ENCODE peak calls at places on chromosomes 12 and 14, in six cellular contexts. L, A, S, H, W and Y are unnamed samples.

GRCh38 chr14:76181546-76181945 is 29.8 kb downstream of the GPATCH2L start:
- DNase-seq in L (no peak), A (no peak), S (no peak), H (no peak), W (no peak), Y (no peak)

GRCh38 chr12:92987362-92987761 is 58.3 kb upstream of the EEA1 start:
- DNase-seq in L (no peak), A (no peak), S (peak; percentile 56), H (peak; percentile 79), W (peak; percentile 62), Y (peak; percentile 92)

GRCh38 chr12:31783996-31784645 is 55.3 kb upstream of the AMN1 start:
- DNase-seq in L (no peak), A (no peak), S (peak; percentile 57), H (no peak), W (peak; percentile 6), Y (peak; percentile 18)

GRCh38 chr12:97292588-97292987 is 170.0 kb upstream of the RMST start:
- DNase-seq in L (no peak), A (no peak), S (no peak), H (no peak), W (no peak), Y (no peak)

GRCh38 chr12:118344829-118345228 is 27.9 kb downstream of the TAOK3 start:
- DNase-seq in L (no peak), A (no peak), S (no peak), H (no peak), W (no peak), Y (no peak)

GRCh38 chr14:30298266-30298795 is 260.6 kb upstream of the G2E3 start:
- DNase-seq in L (no peak), A (no peak), S (no peak), H (no peak), W (no peak), Y (no peak)

GRCh38 chr12:48000878-48001321 is 3.4 kb downstream of the COL2A1 start:
- DNase-seq in L (no peak), A (no peak), S (no peak), H (peak; percentile 47), W (peak; percentile 34), Y (peak; percentile 49)

GRCh38 chr14:22887260-22887989 is 4.4 kb downstream of the REM2 start:
- DNase-seq in L (no peak), A (peak; percentile 76), S (no peak), H (peak; percentile 75), W (peak; percentile 63), Y (peak; percentile 66)

GRCh38 chr14:100535287-100536131 is 51.7 kb downstream of the BEGAIN start:
- DNase-seq in L (peak; percentile 9), A (peak; percentile 6), S (no peak), H (no peak), W (no peak), Y (no peak)

GRCh38 chr14:75514673-75515630 is 7.3 kb upstream of the BATF start:
- DNase-seq in L (peak; percentile 26), A (no peak), S (no peak), H (peak; percentile 15), W (peak; percentile 46), Y (no peak)

GRCh38 chr14:54175298-54175942 is 218.8 kb upstream of the BMP4 start:
- DNase-seq in L (no peak), A (peak; percentile 46), S (peak; percentile 88), H (peak; percentile 73), W (peak; percentile 60), Y (peak; percentile 62)

GRCh38 chr12:109510196-109510595 is 32.8 kb downstream of the UBE3B start:
- DNase-seq in L (no peak), A (peak; percentile 54), S (no peak), H (no peak), W (no peak), Y (no peak)

GRCh38 chr14:28102814-28103213 is 663.8 kb upstream of the FOXG1 start:
- DNase-seq in L (no peak), A (no peak), S (no peak), H (no peak), W (no peak), Y (no peak)

GRCh38 chr12:4112290-4112689 is 161.3 kb upstream of the CCND2 start:
- DNase-seq in L (no peak), A (no peak), S (no peak), H (no peak), W (no peak), Y (no peak)

GRCh38 chr14:27427796-27428195 is 830.0 kb upstream of the NOVA1 start:
- DNase-seq in L (no peak), A (no peak), S (no peak), H (no peak), W (no peak), Y (peak; percentile 24)

GRCh38 chr14:102164241-102164641 is 24.5 kb downstream of the WDR20 start:
- DNase-seq in L (no peak), A (no peak), S (peak; percentile 21), H (peak; percentile 49), W (peak; percentile 23), Y (peak; percentile 31)

GRCh38 chr14:106094654-106095189 is 568.3 kb downstream of the TMEM121 start:
- DNase-seq in L (no peak), A (no peak), S (no peak), H (no peak), W (no peak), Y (no peak)

GRCh38 chr14:104425763-104426691 is 153.5 kb upstream of the C14orf180 start:
- DNase-seq in L (no peak), A (no peak), S (no peak), H (no peak), W (no peak), Y (no peak)

GRCh38 chr12:114625294-114625851 is 58.6 kb downstream of the TBX3 start:
- DNase-seq in L (no peak), A (no peak), S (peak; percentile 40), H (peak; percentile 72), W (peak; percentile 76), Y (peak; percentile 49)

GRCh38 chr12:91274886-91275285 is 92.3 kb upstream of the DCN start:
- DNase-seq in L (no peak), A (peak; percentile 49), S (peak; percentile 22), H (peak; percentile 84), W (peak; percentile 14), Y (peak; percentile 65)

GRCh38 chr14:65333926-65334687 is 78.4 kb upstream of the FUT8 start:
- DNase-seq in L (peak; percentile 30), A (peak; percentile 17), S (peak; percentile 95), H (peak; percentile 86), W (peak; percentile 80), Y (peak; percentile 93)

GRCh38 chr14:91153360-91153759 is 39.5 kb downstream of the DGLUCY start:
- DNase-seq in L (no peak), A (no peak), S (no peak), H (no peak), W (no peak), Y (no peak)

DNA sequence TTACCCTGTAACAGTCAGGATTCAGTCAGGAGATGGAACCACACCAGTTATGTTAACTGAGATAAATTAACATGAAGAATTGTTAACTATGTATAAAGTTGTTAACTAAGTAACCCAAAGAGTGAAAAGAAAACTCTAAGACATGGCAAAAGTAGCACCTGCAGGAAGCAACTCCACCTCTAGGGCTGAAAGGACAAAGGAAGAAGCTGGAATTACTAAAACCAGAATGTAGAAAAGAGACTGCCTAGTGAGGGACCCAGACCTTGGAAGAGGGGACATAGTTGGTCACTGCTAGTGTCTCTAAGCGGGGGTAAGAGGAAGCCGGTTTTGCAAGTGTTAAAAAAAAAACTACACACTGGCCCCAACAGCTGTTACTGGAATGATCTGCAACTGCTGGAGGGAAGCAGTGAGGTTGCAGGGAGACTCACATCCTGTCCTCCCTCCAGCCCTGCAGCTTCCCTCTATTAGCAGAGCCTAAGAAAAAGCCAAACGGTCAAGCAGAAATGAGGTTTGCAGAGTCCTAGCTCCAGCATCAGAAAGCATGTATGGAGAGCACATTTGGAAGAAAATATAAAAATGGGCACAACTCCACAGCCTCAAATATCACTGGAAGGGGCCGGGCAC is 39.7 kb downstream of the GPR135 start:
- DNase-seq in L (peak; percentile 38), A (no peak), S (no peak), H (peak; percentile 57), W (peak; percentile 71), Y (peak; percentile 65)
- TF ChIP-seq CTCF in L (peak; percentile 25), A (no peak), S (no peak), H (no peak), W (no peak), Y (peak; percentile 22)

DNA sequence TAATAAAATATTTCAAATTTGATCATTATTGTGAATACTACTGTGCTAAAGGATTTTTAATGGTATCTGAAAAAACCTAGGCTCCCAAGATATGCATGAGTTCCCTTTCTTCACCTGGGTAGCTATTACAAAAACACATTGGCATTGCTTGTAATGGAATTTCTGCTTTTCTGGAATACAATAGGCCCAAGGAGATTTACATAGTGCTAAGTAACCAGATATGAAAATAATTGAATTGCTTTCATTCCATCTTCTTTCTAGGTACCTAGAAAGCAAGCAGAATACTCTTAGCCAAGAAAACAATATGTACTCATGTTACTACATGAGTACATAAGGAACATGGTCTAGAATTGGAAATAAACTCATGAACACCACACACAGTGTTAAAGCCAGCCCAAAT is 291.9 kb downstream of the KCNC2 start:
- DNase-seq in L (no peak), A (no peak), S (no peak), H (no peak), W (no peak), Y (no peak)
- H3K4me3 ChIP-seq in L (no peak overlapping the region), A (no peak overlapping the region), S (no peak overlapping the region), H (no peak overlapping the region), W (no peak overlapping the region), Y (no peak overlapping the region)

DNA sequence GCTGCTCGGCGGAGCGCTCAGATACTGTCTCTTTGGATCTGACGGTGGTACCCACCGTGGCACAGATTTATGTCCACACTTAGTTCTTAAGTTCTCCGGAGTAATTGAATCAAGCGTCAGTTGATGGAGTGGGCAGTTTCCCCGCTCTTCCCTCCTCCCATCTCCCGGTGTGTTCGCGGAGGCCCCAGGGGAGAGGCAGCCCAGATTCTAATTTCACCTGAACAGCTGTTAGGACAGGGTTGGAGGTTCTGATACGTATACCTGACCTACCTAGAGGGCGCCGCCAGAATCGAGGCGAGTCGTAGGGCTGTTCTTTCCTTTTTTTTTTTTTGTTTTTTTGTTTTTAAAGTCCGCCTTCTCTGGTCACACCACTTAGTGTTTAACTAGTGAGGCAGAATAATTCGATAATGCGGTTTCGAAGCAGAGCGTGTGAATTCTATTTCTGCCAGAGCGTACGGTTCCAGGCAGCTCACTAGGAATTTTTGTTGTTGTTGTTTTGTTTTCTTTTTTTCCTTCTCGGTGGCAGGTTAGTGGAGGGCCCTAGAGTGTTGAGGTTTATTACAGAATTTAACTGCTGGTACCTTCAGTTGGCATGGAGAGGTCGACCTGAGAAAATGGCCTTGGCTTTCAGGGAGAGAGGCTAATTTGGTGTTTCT is 22.3 kb upstream of the GNS start:
- DNase-seq in L (no peak), A (no peak), S (no peak), H (no peak), W (no peak), Y (no peak)
- TF ChIP-seq CTCF in L (no peak), A (no peak), S (no peak), H (no peak), W (no peak), Y (no peak)

DNA sequence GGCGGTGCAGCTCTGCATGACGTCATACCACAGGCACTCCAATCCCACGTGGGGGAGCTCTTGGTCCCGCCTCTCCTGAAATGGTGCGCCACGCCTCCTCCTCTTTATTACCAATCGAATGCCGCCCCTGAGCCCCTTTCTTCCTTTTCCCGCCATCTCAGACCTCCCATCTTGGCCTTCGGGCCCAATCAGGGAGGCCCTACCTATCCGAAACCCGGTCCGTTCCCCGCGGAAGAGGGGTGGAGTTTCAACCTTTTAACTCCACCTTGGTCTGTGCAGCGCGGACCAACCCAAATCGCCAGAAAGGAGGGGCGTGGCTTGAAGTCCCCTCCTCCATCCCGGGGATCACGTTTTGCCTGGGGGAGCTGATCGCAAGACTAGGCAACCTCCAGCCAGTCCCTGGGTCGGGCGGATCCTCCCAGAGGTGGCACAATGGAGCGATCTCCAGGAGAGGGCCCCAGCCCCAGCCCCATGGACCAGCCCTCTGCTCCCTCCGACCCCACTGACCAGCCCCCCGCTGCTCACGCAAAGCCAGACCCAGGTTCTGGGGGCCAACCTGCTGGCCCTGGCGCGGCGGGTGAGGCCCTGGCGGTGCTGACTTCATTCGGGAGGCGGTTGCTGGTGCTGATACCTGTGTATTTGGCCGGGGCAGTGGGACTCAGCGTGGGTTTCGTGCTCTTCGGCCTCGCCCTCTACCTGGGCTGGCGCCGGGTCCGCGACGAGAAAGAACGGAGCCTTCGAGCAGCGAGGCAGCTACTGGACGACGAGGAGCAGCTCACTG is at the start of gene ESYT1:
- DNase-seq in L (peak; percentile 98), A (peak; percentile 99), S (peak; percentile 99), H (peak; percentile 100), W (peak; percentile 100), Y (peak; percentile 100)
- H3K4me3 ChIP-seq in L (peak within 1 kb of the TSS; percentile 89), A (peak within 1 kb of the TSS; percentile 63), S (peak within 1 kb of the TSS; percentile 88), H (peak within 1 kb of the TSS; percentile 75), W (peak within 1 kb of the TSS; percentile 97), Y (peak within 1 kb of the TSS; percentile 92)